ENCODE peak calls at places on chromosomes 2 and 18, in four cellular contexts. One of them, this sample, is unnamed.

GRCh38 chr18:2082676-2083075 is 488.6 kb downstream of the METTL4 start:
- DNase-seq in K562: no peak
- DNase-seq in naive B cell: no peak
- DNase-seq in GM12878: no peak
- DNase-seq in this sample: no peak

GRCh38 chr2:134815741-134816140 is 22.7 kb upstream of the ACMSD start:
- DNase-seq in naive B cell: no peak
- DNase-seq in GM12878: no peak
- DNase-seq in K562: no peak
- DNase-seq in this sample: no peak

GRCh38 chr2:96977631-96978195 is 8.7 kb downstream of the FAM178B start:
- DNase-seq in K562: no peak
- DNase-seq in naive B cell: no peak
- DNase-seq in GM12878: no peak
- DNase-seq in this sample: no peak

GRCh38 chr2:101016-101415 is 54.7 kb upstream of the FAM110C start:
- DNase-seq in naive B cell: no peak
- DNase-seq in K562: no peak
- DNase-seq in GM12878: no peak
- DNase-seq in this sample: no peak

GRCh38 chr2:23360571-23361125 is 24.3 kb upstream of the KLHL29 start:
- DNase-seq in K562: no peak
- DNase-seq in GM12878: no peak
- DNase-seq in naive B cell: no peak
- DNase-seq in this sample: no peak

GRCh38 chr2:226728996-226729395 is 70.6 kb downstream of the IRS1 start:
- DNase-seq in GM12878: no peak
- DNase-seq in naive B cell: no peak
- DNase-seq in K562: no peak
- DNase-seq in this sample: no peak

GRCh38 chr2:130390460-130391057 is 34.7 kb downstream of the PTPN18 start:
- DNase-seq in GM12878: no peak
- DNase-seq in K562: no peak
- DNase-seq in naive B cell: no peak
- DNase-seq in this sample: peak

GRCh38 chr2:63865159-63865799 is 23.6 kb downstream of the UGP2 start:
- DNase-seq in GM12878: no peak
- DNase-seq in naive B cell: no peak
- DNase-seq in K562: no peak
- DNase-seq in this sample: no peak

GRCh38 chr2:128271186-128271890 is 47.3 kb downstream of the HS6ST1 start:
- DNase-seq in naive B cell: no peak
- DNase-seq in K562: no peak
- DNase-seq in GM12878: no peak
- DNase-seq in this sample: no peak

GRCh38 chr2:150212722-150213171 is 274.7 kb downstream of the RND3 start:
- DNase-seq in GM12878: no peak
- DNase-seq in naive B cell: no peak
- DNase-seq in K562: no peak
- DNase-seq in this sample: no peak

GRCh38 chr18:79682896-79683625 is 3.5 kb downstream of the CTDP1 start:
- DNase-seq in K562: no peak
- DNase-seq in GM12878: no peak
- DNase-seq in naive B cell: peak
- DNase-seq in this sample: peak

GRCh38 chr2:101788565-101788964 is 91.1 kb downstream of the MAP4K4 start:
- DNase-seq in naive B cell: no peak
- DNase-seq in GM12878: no peak
- DNase-seq in K562: no peak
- DNase-seq in this sample: no peak

GRCh38 chr2:10057231-10058107 is 14.1 kb downstream of the KLF11 start:
- DNase-seq in K562: peak
- DNase-seq in GM12878: no peak
- DNase-seq in naive B cell: no peak
- DNase-seq in this sample: peak

GRCh38 chr2:232920055-232920454 is 50.0 kb downstream of the SNORC start:
- DNase-seq in naive B cell: no peak
- DNase-seq in GM12878: no peak
- DNase-seq in K562: no peak
- DNase-seq in this sample: no peak

GRCh38 chr2:73893764-73894474 is 1.1 kb downstream of the ACTG2 start:
- DNase-seq in K562: no peak
- DNase-seq in naive B cell: no peak
- DNase-seq in GM12878: no peak
- DNase-seq in this sample: no peak

GRCh38 chr18:58687871-58688308 is 16.6 kb downstream of the MALT1 start:
- DNase-seq in naive B cell: peak
- DNase-seq in K562: no peak
- DNase-seq in GM12878: peak
- DNase-seq in this sample: no peak

GRCh38 chr2:161415467-161416293 is 417 bp upstream of the TBR1 start:
- DNase-seq in K562: peak
- DNase-seq in GM12878: no peak
- DNase-seq in naive B cell: no peak
- DNase-seq in this sample: no peak

GRCh38 chr2:66665124-66665984 is 230.4 kb downstream of the MEIS1 start:
- DNase-seq in GM12878: no peak
- DNase-seq in K562: no peak
- DNase-seq in naive B cell: no peak
- DNase-seq in this sample: no peak

GRCh38 chr2:161681043-161681442 is 56.8 kb downstream of the SLC4A10 start:
- DNase-seq in GM12878: no peak
- DNase-seq in K562: no peak
- DNase-seq in naive B cell: no peak
- DNase-seq in this sample: no peak

GRCh38 chr2:207133862-207134519 is 31.8 kb downstream of the KLF7 start:
- DNase-seq in naive B cell: no peak
- DNase-seq in K562: no peak
- DNase-seq in GM12878: no peak
- DNase-seq in this sample: no peak

GRCh38 chr18:8329186-8329771 is 280.0 kb upstream of the RAB12 start:
- DNase-seq in GM12878: no peak
- DNase-seq in naive B cell: no peak
- DNase-seq in K562: no peak
- DNase-seq in this sample: no peak

GRCh38 chr2:196967126-196967525 is 40.6 kb upstream of the PGAP1 start:
- DNase-seq in naive B cell: no peak
- DNase-seq in GM12878: no peak
- DNase-seq in K562: no peak
- DNase-seq in this sample: no peak

GRCh38 chr2:127641846-127642510 is 4.0 kb upstream of the GPR17 start:
- DNase-seq in K562: no peak
- DNase-seq in GM12878: no peak
- DNase-seq in naive B cell: no peak
- DNase-seq in this sample: no peak

GRCh38 chr2:86787701-86788100 is 3.0 kb downstream of the CD8A start:
- DNase-seq in GM12878: no peak
- DNase-seq in naive B cell: no peak
- DNase-seq in K562: no peak
- DNase-seq in this sample: peak

GRCh38 chr2:219304223-219304622 is 5.0 kb downstream of the PTPRN start:
- DNase-seq in GM12878: no peak
- DNase-seq in K562: no peak
- DNase-seq in naive B cell: no peak
- DNase-seq in this sample: no peak

GRCh38 chr2:220053919-220054318 is 426.5 kb downstream of the SLC4A3 start:
- DNase-seq in GM12878: no peak
- DNase-seq in naive B cell: no peak
- DNase-seq in K562: no peak
- DNase-seq in this sample: peak

GRCh38 chr2:237455764-237456163 is 31.3 kb upstream of the MLPH start:
- DNase-seq in GM12878: peak
- DNase-seq in naive B cell: no peak
- DNase-seq in K562: no peak
- DNase-seq in this sample: no peak

GRCh38 chr2:238128061-238129040 is 10.1 kb upstream of the KLHL30 start:
- DNase-seq in naive B cell: no peak
- DNase-seq in K562: no peak
- DNase-seq in GM12878: no peak
- DNase-seq in this sample: no peak

GRCh38 chr2:240970816-240971215 is 27.6 kb upstream of the SNED1 start:
- DNase-seq in GM12878: no peak
- DNase-seq in naive B cell: no peak
- DNase-seq in K562: no peak
- DNase-seq in this sample: no peak

GRCh38 chr2:109293663-109294062 is 164.7 kb downstream of the SH3RF3 start:
- DNase-seq in naive B cell: no peak
- DNase-seq in GM12878: no peak
- DNase-seq in K562: no peak
- DNase-seq in this sample: no peak

GRCh38 chr2:197179744-197180498 is 130.7 kb downstream of the ANKRD44 start:
- DNase-seq in GM12878: no peak
- DNase-seq in K562: no peak
- DNase-seq in naive B cell: no peak
- DNase-seq in this sample: no peak

GRCh38 chr2:179336782-179337534 is 72.3 kb upstream of the SESTD1 start:
- DNase-seq in naive B cell: no peak
- DNase-seq in GM12878: no peak
- DNase-seq in K562: no peak
- DNase-seq in this sample: no peak

GRCh38 chr2:195212586-195212985 is 444.4 kb upstream of the SLC39A10 start:
- DNase-seq in GM12878: no peak
- DNase-seq in K562: no peak
- DNase-seq in naive B cell: no peak
- DNase-seq in this sample: no peak